ENCODE peak calls at places on chromosomes 6 and 20, in nine cellular contexts. O, K, G, W, F, V, Z, X and R are unnamed samples.

GRCh38 chr6:150427823-150428222 is 59.0 kb downstream of the IYD start:
- DNase-seq in V (no peak), G (no peak), W (no peak), K (no peak), F (no peak), Z (no peak), O (no peak), X (no peak), R (no peak)

GRCh38 chr6:75207211-75207984 is 1.5 kb upstream of the COL12A1 start:
- DNase-seq in K (no peak), V (peak; percentile 40), G (no peak), O (peak; percentile 32), X (no peak), Z (no peak), W (peak; percentile 23), F (no peak), R (peak; percentile 13)

GRCh38 chr20:1266167-1266973 is at the start of gene SNPH:
- DNase-seq in V (peak; percentile 63), F (peak; percentile 84), O (peak; percentile 82), G (no peak), W (peak; percentile 72), X (peak; percentile 62), Z (peak; percentile 84), K (no peak), R (peak; percentile 84)

GRCh38 chr20:2010533-2010932 is 16.7 kb upstream of the PDYN start:
- DNase-seq in V (no peak), K (no peak), F (no peak), W (no peak), O (no peak), Z (no peak), G (no peak), X (no peak), R (no peak)

GRCh38 chr20:20364016-20364746 is 3.7 kb upstream of the INSM1 start:
- DNase-seq in W (peak; percentile 33), X (no peak), O (no peak), V (no peak), F (no peak), Z (no peak), K (peak; percentile 84), G (no peak), R (no peak)

GRCh38 chr6:25181923-25182322 is 97.3 kb upstream of the CARMIL1 start:
- DNase-seq in G (no peak), V (no peak), X (no peak), W (no peak), O (no peak), F (peak; percentile 36), Z (no peak), K (no peak), R (no peak)

GRCh38 chr6:11211235-11211634 is 21.2 kb downstream of the NEDD9 start:
- DNase-seq in G (no peak), F (no peak), V (no peak), W (no peak), X (no peak), O (no peak), Z (no peak), K (no peak), R (no peak)

GRCh38 chr6:15956205-15957106 is 172.4 kb upstream of the MYLIP start:
- DNase-seq in O (no peak), V (no peak), F (no peak), Z (no peak), G (no peak), K (no peak), X (no peak), W (no peak), R (no peak)

GRCh38 chr6:35674594-35674993 is 14.1 kb downstream of the FKBP5 start:
- DNase-seq in X (no peak), K (no peak), Z (no peak), W (no peak), V (no peak), O (no peak), F (no peak), G (no peak), R (no peak)

GRCh38 chr6:1136415-1136774 is 175.5 kb upstream of the FOXQ1 start:
- DNase-seq in F (peak; percentile 92), G (peak; percentile 87), V (no peak), W (no peak), O (no peak), Z (no peak), X (no peak), K (no peak), R (no peak)

GRCh38 chr6:14053776-14054175 is 63.8 kb upstream of the CD83 start:
- DNase-seq in V (no peak), Z (no peak), X (no peak), F (peak; percentile 86), G (no peak), K (no peak), W (no peak), O (no peak), R (no peak)

GRCh38 chr6:12150812-12151432 is 138.8 kb downstream of the HIVEP1 start:
- DNase-seq in W (peak; percentile 46), F (peak; percentile 61), G (no peak), V (no peak), X (peak; percentile 49), K (no peak), Z (no peak), O (no peak), R (no peak)

GRCh38 chr6:26553264-26553738 is 15.1 kb downstream of the HMGN4 start:
- DNase-seq in K (peak; percentile 89), F (peak; percentile 70), G (no peak), O (peak; percentile 66), X (peak; percentile 87), V (peak; percentile 83), Z (peak; percentile 56), W (peak; percentile 81), R (peak; percentile 74)

GRCh38 chr6:26552640-26553189 is 14.5 kb downstream of the HMGN4 start:
- DNase-seq in Z (no peak), W (no peak), K (peak; percentile 5), G (no peak), F (no peak), V (no peak), X (no peak), O (no peak), R (no peak)

GRCh38 chr6:26553739-26554668 is 15.8 kb downstream of the HMGN4 start:
- DNase-seq in O (no peak), K (peak; percentile 90), X (peak; percentile 90), V (peak; percentile 87), Z (peak; percentile 77), W (peak; percentile 86), G (peak; percentile 92), F (peak; percentile 91), R (peak; percentile 48)

GRCh38 chr6:26552205-26552604 is 14.0 kb downstream of the HMGN4 start:
- DNase-seq in G (no peak), O (no peak), Z (no peak), V (no peak), W (no peak), K (peak; percentile 17), X (no peak), F (no peak), R (no peak)

GRCh38 chr6:26550250-26550993 is 12.3 kb downstream of the HMGN4 start:
- DNase-seq in G (no peak), W (peak; percentile 81), X (peak; percentile 80), O (peak; percentile 68), V (peak; percentile 76), K (peak; percentile 86), Z (peak; percentile 56), F (peak; percentile 37), R (peak; percentile 60)
- TF ChIP-seq CTCF in G (no peak), W (no peak), X (no peak), O (peak; percentile 5), V (no peak), K (no peak), Z (no peak), F (no peak), R (no peak)

DNA sequence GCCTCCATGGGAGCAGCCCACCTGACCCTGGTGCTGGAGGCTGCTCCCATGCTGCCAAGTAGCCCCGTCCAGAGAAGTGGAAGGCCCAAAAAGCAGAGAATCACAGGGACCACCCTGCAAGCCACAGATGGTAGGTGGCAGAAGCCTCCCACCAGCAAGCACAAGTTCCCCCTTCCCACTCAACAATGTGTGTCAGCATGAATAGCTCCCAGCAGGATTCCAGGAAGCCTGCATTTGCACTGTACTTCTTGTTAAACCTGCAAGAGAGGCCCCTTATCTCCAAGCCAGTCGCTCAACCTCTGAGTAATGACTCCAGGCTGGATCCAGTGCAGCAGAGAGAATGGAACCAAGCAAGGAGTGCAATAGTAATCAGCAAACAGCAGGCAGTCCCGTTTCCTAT is 180.8 kb upstream of the CST7 start:
- DNase-seq in G (no peak), K (no peak), W (no peak), V (no peak), O (no peak), Z (no peak), F (peak; percentile 15), X (no peak), R (no peak)
- TF ChIP-seq CTCF in G (no peak), K (no peak), W (no peak), V (no peak), O (no peak), Z (no peak), F (no peak), X (no peak), R (no peak)

GRCh38 chr6:134626131-134626530 is 308.2 kb upstream of the SGK1 start:
- DNase-seq in O (no peak), W (no peak), Z (no peak), K (no peak), G (no peak), V (no peak), F (no peak), X (no peak), R (no peak)

GRCh38 chr6:134627707-134628106 is 309.8 kb upstream of the SGK1 start:
- DNase-seq in Z (no peak), O (no peak), K (no peak), X (no peak), V (no peak), W (no peak), F (no peak), G (no peak), R (no peak)

GRCh38 chr6:134628154-134628553 is 310.2 kb upstream of the SGK1 start:
- DNase-seq in K (no peak), O (no peak), F (no peak), X (no peak), W (no peak), G (no peak), V (no peak), Z (no peak), R (no peak)

GRCh38 chr6:134624781-134625180 is 306.9 kb upstream of the SGK1 start:
- DNase-seq in O (no peak), F (peak; percentile 21), K (no peak), X (no peak), W (no peak), V (no peak), Z (no peak), G (no peak), R (no peak)

GRCh38 chr6:134626589-134626988 is 308.7 kb upstream of the SGK1 start:
- DNase-seq in O (no peak), Z (no peak), K (no peak), W (no peak), G (no peak), V (no peak), X (no peak), F (no peak), R (no peak)
- TF ChIP-seq CTCF in O (no peak), Z (no peak), K (peak; percentile 10), W (no peak), G (no peak), V (no peak), X (no peak), F (no peak), R (no peak)

DNA sequence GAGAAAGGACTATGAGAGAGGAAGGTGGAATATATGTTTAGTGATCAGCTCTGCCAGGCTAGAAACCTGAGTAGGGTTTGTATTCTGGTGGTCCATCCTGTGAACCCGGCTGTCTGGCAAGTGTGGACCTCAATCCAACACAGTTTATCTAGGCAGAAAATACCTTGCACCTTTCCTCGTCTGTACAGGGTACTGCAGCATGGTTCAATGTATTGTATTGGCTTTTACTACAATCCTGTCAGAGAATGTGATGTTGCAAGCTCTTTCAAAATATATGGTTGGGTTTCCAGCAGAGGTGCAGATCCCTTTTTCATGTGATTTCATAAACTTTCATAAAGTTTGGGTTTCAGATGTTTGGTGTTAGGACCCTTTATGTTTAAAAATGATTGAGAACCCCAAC is 106.7 kb downstream of the RTN4IP1 start:
- DNase-seq in G (no peak), X (peak; percentile 48), Z (no peak), W (no peak), V (no peak), F (no peak), O (no peak), K (no peak), R (no peak)
- TF ChIP-seq CTCF in G (no peak), X (no peak), Z (no peak), W (no peak), V (no peak), F (no peak), O (no peak), K (no peak), R (no peak)